ENCODE peak calls at places on chromosomes 13 and 19, in seven cellular contexts. N is fibroblast of lung, A is endothelial cell of umbilical vein, Q is psoas muscle, D is lower lobe of right lung, Z is adrenal gland, L is prostate gland. K is an unnamed sample.
A peak's percentile ranks its signal among the peaks of the same experiment; 100 is the strongest.

GRCh38 chr19:17726914-17727773 is 7.9 kb downstream of the MAP1S start:
- DNase-seq in N (no peak), A (no peak), Q (no peak), D (no peak), Z (no peak), L (no peak), K (no peak)

GRCh38 chr13:40479196-40479845 is 187.1 kb downstream of the FOXO1 start:
- DNase-seq in N (no peak), A (no peak), Q (no peak), D (no peak), Z (no peak), L (no peak), K (peak; percentile 52)

GRCh38 chr13:43089912-43090498 is 66.6 kb downstream of the DNAJC15 start:
- DNase-seq in N (no peak), A (no peak), Q (no peak), D (no peak), Z (no peak), L (no peak), K (no peak)

GRCh38 chr19:11404588-11405258 is 14.4 kb downstream of the RGL3 start:
- DNase-seq in N (no peak), A (no peak), Q (no peak), D (no peak), Z (peak; percentile 66), L (no peak), K (no peak)

GRCh38 chr13:79681069-79681468 is 200.1 kb downstream of the NDFIP2 start:
- DNase-seq in N (no peak), A (no peak), Q (no peak), D (no peak), Z (no peak), L (no peak), K (no peak)

GRCh38 chr19:35090160-35090794 is 25.3 kb upstream of the FXYD3 start:
- DNase-seq in N (peak; percentile 44), A (peak; percentile 57), Q (no peak), D (no peak), Z (peak; percentile 80), L (peak; percentile 73), K (no peak)

GRCh38 chr13:49655906-49656305 is 27.6 kb downstream of the ARL11 start:
- DNase-seq in N (peak; percentile 11), A (no peak), Q (no peak), D (no peak), Z (no peak), L (no peak), K (no peak)

GRCh38 chr13:50512602-50513527 is 330.6 kb downstream of the DLEU7 start:
- DNase-seq in N (peak; percentile 72), A (peak; percentile 55), Q (peak; percentile 73), D (peak; percentile 77), Z (peak; percentile 72), L (peak; percentile 48), K (peak; percentile 53)

GRCh38 chr19:38769635-38770211 is 3.6 kb downstream of the LGALS7 start:
- DNase-seq in N (peak; percentile 53), A (peak; percentile 70), Q (peak; percentile 93), D (peak; percentile 95), Z (peak; percentile 83), L (peak; percentile 69), K (peak; percentile 52)

GRCh38 chr13:22793598-22794134 is 387.1 kb upstream of the SGCG start:
- DNase-seq in N (peak; percentile 15), A (no peak), Q (no peak), D (no peak), Z (no peak), L (no peak), K (no peak)

GRCh38 chr19:11452814-11453335 is 17.4 kb downstream of the PRKCSH start:
- DNase-seq in N (no peak), A (no peak), Q (no peak), D (no peak), Z (no peak), L (no peak), K (no peak)

DNA sequence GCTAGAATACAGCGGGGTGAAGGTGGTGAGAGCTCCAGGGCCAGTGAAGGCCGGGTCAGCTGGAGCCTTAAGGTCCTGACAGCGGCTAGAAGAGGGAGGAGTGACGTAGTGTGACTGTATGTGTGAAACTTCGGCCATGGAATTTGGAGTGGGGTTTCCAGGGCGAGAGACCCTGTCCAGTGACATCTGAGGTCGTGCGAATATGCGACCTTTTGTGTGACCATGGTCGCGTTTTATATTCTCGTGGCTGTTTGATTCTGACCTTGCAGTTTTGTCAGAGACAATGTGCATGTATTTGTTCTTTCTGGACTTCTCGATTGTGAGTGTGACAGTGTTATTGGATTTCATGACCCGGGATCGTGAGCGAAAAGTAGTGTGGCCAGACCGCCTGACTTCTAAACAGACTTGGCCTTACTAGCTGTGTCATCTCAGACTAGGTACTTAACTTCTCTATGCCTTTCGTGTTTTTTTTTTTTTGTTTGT is 405 bp upstream of the ZNF569 start:
- DNase-seq in N (no peak), A (no peak), Q (no peak), D (no peak), Z (no peak), L (no peak), K (no peak)
- H3K27ac ChIP-seq in N (no peak overlapping the region), A (peak overlapping the region; percentile 40), Q (peak overlapping the region; percentile 91), D (peak overlapping the region; percentile 95), Z (peak overlapping the region; percentile 89), L (peak overlapping the region; percentile 84), K (peak overlapping the region; percentile 88)

DNA sequence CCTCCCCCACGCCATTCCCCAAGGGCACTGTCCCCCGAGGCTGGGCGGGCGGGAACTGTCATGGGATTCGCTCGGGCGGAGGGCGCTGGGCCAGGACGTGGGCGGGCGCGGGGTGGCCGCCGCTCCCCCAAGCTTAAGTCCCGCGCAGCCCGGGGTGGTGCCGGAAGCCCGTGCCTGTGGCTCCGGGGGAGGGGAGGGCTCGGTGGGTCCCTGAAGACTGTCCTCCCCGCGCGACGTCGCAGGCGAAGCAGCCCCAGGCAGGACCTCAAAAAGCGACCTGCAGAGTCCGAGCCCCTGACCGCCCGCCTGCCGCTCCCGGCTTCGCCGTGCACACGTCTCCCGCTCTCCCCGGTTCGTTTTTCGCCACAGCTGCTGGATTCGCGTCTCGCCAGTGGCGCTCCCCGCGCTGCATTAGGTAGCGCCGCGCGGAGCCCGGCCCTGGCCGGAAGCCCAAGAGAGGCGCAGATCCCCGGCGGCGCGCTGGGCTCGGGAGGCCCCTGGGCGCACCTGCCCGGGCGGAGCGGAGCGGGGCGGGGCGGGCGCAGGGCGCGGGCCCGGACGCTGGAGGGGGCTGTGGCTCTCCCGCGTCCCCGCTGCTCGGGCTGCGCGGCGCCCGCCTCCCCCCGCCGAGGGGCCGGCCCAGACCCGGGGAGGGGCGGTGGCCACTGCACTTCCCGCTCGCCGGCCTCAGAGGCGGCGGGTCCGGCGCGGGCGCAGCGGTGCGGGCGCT is at the start of gene FARP1:
- DNase-seq in N (peak; percentile 64), A (peak; percentile 55), Q (peak; percentile 81), D (peak; percentile 83), Z (peak; percentile 83), L (peak; percentile 81), K (peak; percentile 48)
- H3K4me3 ChIP-seq in N (peak within 1 kb of the TSS; percentile 66), A (peak within 1 kb of the TSS; percentile 88), Q (peak within 1 kb of the TSS; percentile 75), D (peak within 1 kb of the TSS; percentile 72), Z (peak within 1 kb of the TSS; percentile 95), L (peak within 1 kb of the TSS; percentile 82), K (peak within 1 kb of the TSS; percentile 66)

GRCh38 chr19:6503407-6504201 is 1.5 kb upstream of the TUBB4A start:
- DNase-seq in N (no peak), A (no peak), Q (no peak), D (no peak), Z (peak; percentile 76), L (no peak), K (no peak)
- H3K27ac ChIP-seq in N (no peak overlapping the region), A (no peak overlapping the region), Q (no peak overlapping the region), D (no peak overlapping the region), Z (peak overlapping the region; percentile 79), L (no peak overlapping the region), K (peak overlapping the region; percentile 99)

GRCh38 chr19:56837892-56838679 is 2.4 kb downstream of the PEG3 start:
- DNase-seq in N (no peak), A (no peak), Q (peak; percentile 78), D (peak; percentile 60), Z (peak; percentile 79), L (peak; percentile 59), K (peak; percentile 84)

GRCh38 chr19:56839665-56840451 is 668 bp downstream of the PEG3 start:
- DNase-seq in N (peak; percentile 18), A (peak; percentile 2), Q (peak; percentile 93), D (peak; percentile 89), Z (peak; percentile 98), L (no peak), K (peak; percentile 97)

GRCh38 chr19:56840452-56841193 is at the start of the genes PEG3 and ZIM2:
- DNase-seq in N (no peak), A (no peak), Q (peak; percentile 73), D (no peak), Z (peak; percentile 91), L (no peak), K (peak; percentile 93)

GRCh38 chr19:56838680-56838929 is 1.9 kb downstream of the PEG3 start:
- DNase-seq in N (no peak), A (no peak), Q (no peak), D (no peak), Z (no peak), L (no peak), K (no peak)

DNA sequence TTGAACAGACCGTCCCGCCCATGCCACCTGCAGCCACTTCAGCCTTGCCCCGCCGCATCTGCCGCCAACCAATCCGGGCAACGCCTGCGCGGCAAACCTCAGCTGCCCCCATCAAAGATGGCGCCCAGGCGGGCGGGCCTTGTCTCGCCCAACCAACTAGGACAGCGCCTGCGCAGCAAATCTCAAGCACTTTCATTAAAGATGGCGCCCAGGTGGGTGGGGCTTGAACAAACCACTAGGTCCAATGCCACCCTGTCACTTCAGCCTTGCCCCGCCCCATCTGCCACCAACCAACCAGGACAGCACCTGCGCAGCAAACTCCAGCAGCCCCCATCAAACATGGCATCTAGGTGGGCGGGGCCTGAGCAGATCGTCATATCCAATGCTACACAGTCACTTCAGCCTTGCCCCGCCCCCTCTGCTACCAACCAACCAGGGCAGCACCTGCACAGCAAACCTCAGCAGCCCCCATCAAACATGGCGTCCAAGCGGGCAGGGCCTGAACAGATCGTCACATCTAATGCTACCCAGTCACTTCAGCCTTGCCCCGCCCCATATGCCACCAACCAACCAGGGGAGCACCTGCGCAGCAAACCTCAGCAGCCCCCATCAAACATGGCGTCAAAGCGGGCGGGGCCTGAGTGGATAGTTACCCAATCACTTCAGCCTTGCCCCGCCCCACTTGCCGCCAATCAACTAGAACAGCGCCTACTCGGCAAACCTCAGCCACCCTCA is 1.4 kb downstream of the PEG3 start:
- DNase-seq in N (peak; percentile 22), A (peak; percentile 16), Q (peak; percentile 94), D (peak; percentile 92), Z (peak; percentile 99), L (peak; percentile 98), K (peak; percentile 96)
- H3K4me3 ChIP-seq in N (no peak overlapping the region), A (no peak overlapping the region), Q (peak overlapping the region; percentile 61), D (peak overlapping the region; percentile 44), Z (peak overlapping the region; percentile 68), L (no peak overlapping the region), K (peak overlapping the region; percentile 78)

DNA sequence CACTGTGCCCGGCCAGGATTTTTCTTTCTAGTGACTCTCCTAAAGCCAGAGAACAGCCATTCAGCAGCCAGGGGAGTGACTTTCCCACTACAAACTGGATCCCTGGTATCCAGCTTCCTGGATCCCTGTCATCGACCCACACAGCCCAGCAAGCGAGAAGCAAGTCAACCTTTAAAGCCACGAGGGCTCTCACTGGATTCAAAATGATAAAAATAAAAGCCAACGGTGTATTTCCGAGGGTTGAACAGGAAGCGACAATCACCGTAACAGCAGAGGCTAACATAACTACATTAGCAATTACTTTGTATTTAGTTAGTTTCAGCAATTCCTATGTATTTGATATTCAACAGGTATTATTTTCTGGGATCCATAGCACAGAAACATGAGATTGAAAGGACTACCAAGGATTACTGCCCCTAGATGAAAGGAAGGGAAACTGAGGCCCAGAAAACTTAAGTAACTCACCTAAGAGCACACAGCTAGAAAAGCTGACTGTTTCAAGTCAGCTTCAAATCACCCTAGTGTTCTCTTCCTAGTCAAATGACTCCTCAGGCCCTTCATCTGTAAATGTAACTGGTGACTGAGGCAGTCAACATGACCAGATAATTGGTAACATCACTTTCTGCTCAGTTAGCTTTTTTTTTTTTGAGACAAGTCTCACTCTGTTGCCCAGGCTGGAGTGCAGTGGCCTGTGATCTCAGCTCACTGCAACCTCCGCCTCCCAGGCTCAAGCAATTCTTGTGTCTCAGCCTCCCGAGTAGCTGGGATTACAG is 2.7 kb downstream of the RFX1 start:
- DNase-seq in N (no peak), A (peak; percentile 28), Q (no peak), D (peak; percentile 19), Z (no peak), L (no peak), K (no peak)
- H3K27ac ChIP-seq in N (peak overlapping the region; percentile 39), A (no peak overlapping the region), Q (peak overlapping the region; percentile 98), D (peak overlapping the region; percentile 70), Z (peak overlapping the region; percentile 93), L (peak overlapping the region; percentile 99), K (no peak overlapping the region)

K was measured in dorsolateral prefrontal cortex.